ENCODE peak calls at places on chromosome 21, in five cellular contexts. T, G, Q, A and J are unnamed samples.

GRCh38 chr21:46246345-46246744 is 17.8 kb upstream of the LSS start:
- DNase-seq in T (no peak), G (no peak), Q (no peak), A (no peak), J (no peak)

GRCh38 chr21:32347351-32347750 is 45.5 kb downstream of the URB1 start:
- DNase-seq in T (no peak), G (no peak), Q (no peak), A (no peak), J (no peak)

GRCh38 chr21:31476551-31477120 is 132.6 kb upstream of the TIAM1 start:
- DNase-seq in T (no peak), G (no peak), Q (peak; percentile 6), A (no peak), J (no peak)

GRCh38 chr21:46391773-46392172 is 66.9 kb upstream of the DIP2A start:
- DNase-seq in T (no peak), G (no peak), Q (no peak), A (no peak), J (no peak)

GRCh38 chr21:46661211-46661625 is 25.7 kb downstream of the PRMT2 start:
- DNase-seq in T (no peak), G (peak; percentile 46), Q (peak; percentile 83), A (no peak), J (peak; percentile 56)

GRCh38 chr21:41865002-41865777 is 14.0 kb downstream of the PRDM15 start:
- DNase-seq in T (no peak), G (no peak), Q (no peak), A (no peak), J (no peak)

GRCh38 chr21:36575306-36575705 is 95.4 kb upstream of the CLDN14 start:
- DNase-seq in T (no peak), G (no peak), Q (no peak), A (no peak), J (no peak)

GRCh38 chr21:25639167-25639921 is at the start of gene JAM2:
- DNase-seq in T (no peak), G (peak; percentile 72), Q (no peak), A (no peak), J (peak; percentile 17)

GRCh38 chr21:46168659-46169386 is 13.4 kb upstream of the FTCD start:
- DNase-seq in T (peak; percentile 5), G (no peak), Q (no peak), A (no peak), J (no peak)

GRCh38 chr21:28342229-28342810 is 650.4 kb downstream of the LTN1 start:
- DNase-seq in T (no peak), G (no peak), Q (peak; percentile 25), A (no peak), J (no peak)

GRCh38 chr21:33196956-33197374 is 32.8 kb upstream of the IFNAR2 start:
- DNase-seq in T (no peak), G (peak; percentile 53), Q (peak; percentile 77), A (peak; percentile 87), J (no peak)

GRCh38 chr21:19900149-19900548 is 1098.1 kb upstream of the NCAM2 start:
- DNase-seq in T (no peak), G (peak; percentile 34), Q (no peak), A (no peak), J (no peak)

GRCh38 chr21:45304945-45305344 is 17.2 kb upstream of the POFUT2 start:
- DNase-seq in T (no peak), G (peak; percentile 40), Q (no peak), A (no peak), J (no peak)

GRCh38 chr21:28832013-28832714 is 160.5 kb downstream of the LTN1 start:
- DNase-seq in T (no peak), G (no peak), Q (peak; percentile 50), A (peak; percentile 83), J (no peak)

GRCh38 chr21:45966995-45967394 is 14.6 kb upstream of the COL6A1 start:
- DNase-seq in T (no peak), G (no peak), Q (no peak), A (no peak), J (no peak)

GRCh38 chr21:17925900-17926299 is 106.7 kb upstream of the C21orf91 start:
- DNase-seq in T (no peak), G (no peak), Q (peak; percentile 52), A (peak; percentile 50), J (no peak)
- TF ChIP-seq CTCF in T (no peak), G (no peak), Q (peak; percentile 48), A (peak; percentile 64), J (no peak)

DNA sequence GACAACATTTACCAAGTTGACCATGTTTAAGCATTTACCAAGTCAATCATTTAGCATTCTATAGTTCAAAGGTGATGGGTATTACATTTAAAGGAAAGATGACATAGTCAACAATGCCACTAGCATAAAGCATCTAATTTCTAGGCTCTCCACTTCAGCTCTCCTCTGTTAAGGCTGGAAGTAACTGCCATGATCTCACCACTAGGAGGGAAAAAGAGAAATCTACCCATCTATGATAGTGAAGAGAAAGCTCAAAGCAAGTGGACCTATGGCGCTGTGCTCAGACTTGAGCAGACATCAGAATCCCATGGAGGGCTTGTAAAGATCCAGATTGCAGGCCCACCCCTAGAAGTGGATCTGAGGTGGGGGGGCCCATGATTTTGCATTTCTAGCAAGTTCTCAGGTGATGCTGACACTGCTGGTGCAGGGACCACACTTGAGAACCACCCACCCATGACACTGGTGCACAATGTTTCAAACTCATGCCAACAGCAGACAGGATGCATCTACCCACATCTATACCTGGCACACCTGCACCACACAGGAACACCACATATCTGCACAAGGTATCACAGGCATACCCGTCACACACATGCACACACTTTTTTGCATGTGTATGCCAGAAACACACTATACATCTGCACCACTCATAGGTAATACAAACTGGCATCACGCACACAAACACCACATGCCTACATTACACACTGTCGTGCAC is 392.9 kb upstream of the RUNX1 start:
- DNase-seq in T (no peak), G (no peak), Q (no peak), A (no peak), J (no peak)
- TF ChIP-seq CTCF in T (no peak), G (no peak), Q (no peak), A (peak; percentile 34), J (no peak)

GRCh38 chr21:26748066-26748465 is 97.1 kb downstream of the ADAMTS1 start:
- DNase-seq in T (no peak), G (no peak), Q (no peak), A (no peak), J (no peak)
- TF ChIP-seq CTCF in T (no peak), G (no peak), Q (no peak), A (no peak), J (no peak)

DNA sequence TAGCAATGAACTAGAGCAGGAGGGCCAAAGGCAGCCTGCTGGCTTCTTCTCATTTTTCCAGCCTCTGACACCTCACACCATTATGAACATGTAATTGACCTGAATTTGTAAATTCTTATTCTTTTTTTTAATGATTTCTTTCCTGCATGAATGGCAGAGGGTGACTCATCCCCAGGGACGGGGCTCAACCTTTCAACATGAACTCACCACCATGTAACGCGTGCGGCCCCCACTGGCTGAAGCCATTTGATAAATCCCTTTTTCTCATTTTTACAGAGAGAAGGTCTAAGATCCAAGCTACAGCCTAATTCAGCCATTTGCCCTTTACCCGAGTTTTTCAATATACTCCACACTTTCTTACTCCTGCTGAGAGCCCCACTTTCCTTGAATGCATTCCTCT is 9.3 kb upstream of the ETS2 start:
- DNase-seq in T (no peak), G (no peak), Q (peak; percentile 68), A (peak; percentile 38), J (no peak)
- TF ChIP-seq CTCF in T (no peak), G (no peak), Q (peak; percentile 1), A (peak; percentile 36), J (no peak)

GRCh38 chr21:43728467-43729390 is 9.8 kb downstream of the PDXK start:
- DNase-seq in T (peak; percentile 88), G (peak; percentile 91), Q (peak; percentile 98), A (peak; percentile 92), J (peak; percentile 78)
- TF ChIP-seq CTCF in T (no peak), G (no peak), Q (no peak), A (no peak), J (no peak)